ENCODE peak calls at places on chromosomes 12 and 14, in eight cellular contexts. X, W, A, G, U, S, T and K are unnamed samples.
A peak's percentile ranks its signal among the peaks of the same experiment; 100 is the strongest.

GRCh38 chr12:132182206-132182710 is 38.0 kb downstream of the NOC4L start:
- DNase-seq in T (no peak), S (no peak), U (no peak), G (no peak), W (no peak), A (no peak), X (no peak), K (no peak)

GRCh38 chr14:55249423-55249822 is 21.8 kb upstream of the FBXO34 start:
- DNase-seq in A (no peak), U (no peak), X (peak; percentile 54), S (no peak), G (no peak), T (no peak), W (peak; percentile 60), K (no peak)

GRCh38 chr12:51371295-51371953 is 19.8 kb downstream of the GALNT6 start:
- DNase-seq in T (no peak), S (peak; percentile 30), U (no peak), W (peak; percentile 95), A (no peak), X (peak; percentile 95), G (peak; percentile 53), K (peak; percentile 96)

GRCh38 chr12:7376196-7376595 is 67.8 kb downstream of the CD163L1 start:
- DNase-seq in X (peak; percentile 22), A (no peak), W (no peak), U (no peak), S (no peak), T (no peak), G (no peak), K (no peak)

GRCh38 chr12:131250951-131251315 is 297.2 kb downstream of the ADGRD1 start:
- DNase-seq in W (no peak), T (no peak), S (no peak), X (no peak), U (no peak), G (no peak), A (no peak), K (no peak)

GRCh38 chr12:31353730-31354708 is 28.1 kb upstream of the SINHCAF start:
- DNase-seq in X (no peak), T (no peak), A (peak; percentile 88), U (no peak), W (no peak), G (peak; percentile 21), S (no peak), K (no peak)

GRCh38 chr14:76227450-76228050 is 75.8 kb downstream of the GPATCH2L start:
- DNase-seq in A (no peak), S (no peak), W (no peak), X (peak; percentile 53), U (no peak), G (peak; percentile 78), T (no peak), K (no peak)

GRCh38 chr12:24979286-24979685 is 30.4 kb upstream of the BCAT1 start:
- DNase-seq in W (no peak), G (peak; percentile 75), T (no peak), U (no peak), S (peak; percentile 5), X (no peak), A (no peak), K (no peak)

GRCh38 chr14:65035049-65035448 is 48.4 kb downstream of the FNTB start:
- DNase-seq in U (no peak), W (peak; percentile 8), X (no peak), T (no peak), G (no peak), S (peak; percentile 40), A (no peak), K (no peak)

GRCh38 chr12:31386364-31386777 is 60.4 kb upstream of the SINHCAF start:
- DNase-seq in S (no peak), X (no peak), A (no peak), W (no peak), T (no peak), U (no peak), G (no peak), K (no peak)